ENCODE peak calls at places on chromosomes 11 and 22, in eight cellular contexts. One of them, this sample, is unnamed.
A peak's percentile ranks its signal among the peaks of the same experiment; 100 is the strongest.

GRCh38 chr11:134454146-134454690 is 42.2 kb upstream of the B3GAT1 start:
- DNase-seq in psoas muscle: no peak
- DNase-seq in sigmoid colon: peak; percentile 56
- DNase-seq in endothelial cell of umbilical vein: no peak
- DNase-seq in H7: no peak
- DNase-seq in fibroblast of lung: no peak
- DNase-seq in Peyer's patch: peak; percentile 27
- DNase-seq in lung: no peak
- DNase-seq in this sample: no peak

GRCh38 chr11:74004694-74005615 is 3.9 kb downstream of the UCP3 start:
- DNase-seq in H7: peak; percentile 55
- DNase-seq in Peyer's patch: no peak
- DNase-seq in sigmoid colon: peak; percentile 52
- DNase-seq in lung: no peak
- DNase-seq in psoas muscle: no peak
- DNase-seq in fibroblast of lung: no peak
- DNase-seq in endothelial cell of umbilical vein: no peak
- DNase-seq in this sample: peak; percentile 83

GRCh38 chr11:103228807-103229206 is 119.6 kb downstream of the DYNC2H1 start:
- DNase-seq in fibroblast of lung: no peak
- DNase-seq in sigmoid colon: no peak
- DNase-seq in H7: no peak
- DNase-seq in lung: no peak
- DNase-seq in psoas muscle: no peak
- DNase-seq in Peyer's patch: no peak
- DNase-seq in endothelial cell of umbilical vein: no peak
- DNase-seq in this sample: no peak

GRCh38 chr22:47604563-47604962 is 842.1 kb downstream of the TBC1D22A start:
- DNase-seq in psoas muscle: no peak
- DNase-seq in Peyer's patch: no peak
- DNase-seq in sigmoid colon: peak; percentile 9
- DNase-seq in lung: no peak
- DNase-seq in fibroblast of lung: no peak
- DNase-seq in H7: peak; percentile 50
- DNase-seq in endothelial cell of umbilical vein: no peak
- DNase-seq in this sample: no peak

GRCh38 chr11:2760196-2760871 is 60.5 kb upstream of the KCNQ1OT1 start:
- DNase-seq in Peyer's patch: no peak
- DNase-seq in fibroblast of lung: no peak
- DNase-seq in endothelial cell of umbilical vein: no peak
- DNase-seq in psoas muscle: no peak
- DNase-seq in lung: no peak
- DNase-seq in H7: peak; percentile 38
- DNase-seq in sigmoid colon: peak; percentile 59
- DNase-seq in this sample: peak; percentile 31

GRCh38 chr11:135027461-135027860 is 615.4 kb upstream of the B3GAT1 start:
- DNase-seq in psoas muscle: no peak
- DNase-seq in sigmoid colon: no peak
- DNase-seq in endothelial cell of umbilical vein: peak; percentile 38
- DNase-seq in fibroblast of lung: peak; percentile 42
- DNase-seq in lung: no peak
- DNase-seq in Peyer's patch: no peak
- DNase-seq in H7: peak; percentile 74
- DNase-seq in this sample: no peak

GRCh38 chr11:38553033-38553432 is 1955.0 kb upstream of the RAG2 start:
- DNase-seq in endothelial cell of umbilical vein: no peak
- DNase-seq in sigmoid colon: no peak
- DNase-seq in fibroblast of lung: peak; percentile 50
- DNase-seq in lung: no peak
- DNase-seq in psoas muscle: no peak
- DNase-seq in H7: no peak
- DNase-seq in Peyer's patch: no peak
- DNase-seq in this sample: no peak

GRCh38 chr11:134223066-134223465 is 701 bp downstream of the NCAPD3 start:
- DNase-seq in endothelial cell of umbilical vein: peak; percentile 9
- DNase-seq in fibroblast of lung: no peak
- DNase-seq in Peyer's patch: no peak
- DNase-seq in psoas muscle: no peak
- DNase-seq in lung: no peak
- DNase-seq in sigmoid colon: no peak
- DNase-seq in H7: no peak
- DNase-seq in this sample: no peak

GRCh38 chr22:49613871-49614270 is 213.8 kb downstream of the BRD1 start:
- DNase-seq in Peyer's patch: peak; percentile 33
- DNase-seq in fibroblast of lung: no peak
- DNase-seq in H7: peak; percentile 65
- DNase-seq in lung: no peak
- DNase-seq in endothelial cell of umbilical vein: no peak
- DNase-seq in psoas muscle: no peak
- DNase-seq in sigmoid colon: no peak
- DNase-seq in this sample: no peak

GRCh38 chr11:8777907-8778767 is 95.5 kb downstream of the RPL27A start:
- DNase-seq in H7: no peak
- DNase-seq in psoas muscle: peak; percentile 80
- DNase-seq in endothelial cell of umbilical vein: no peak
- DNase-seq in fibroblast of lung: peak; percentile 62
- DNase-seq in lung: peak; percentile 45
- DNase-seq in Peyer's patch: no peak
- DNase-seq in sigmoid colon: peak; percentile 86
- DNase-seq in this sample: no peak

GRCh38 chr11:96037267-96037990 is 113.5 kb upstream of the MTMR2 start:
- DNase-seq in endothelial cell of umbilical vein: no peak
- DNase-seq in H7: peak; percentile 27
- DNase-seq in psoas muscle: no peak
- DNase-seq in lung: no peak
- DNase-seq in fibroblast of lung: peak; percentile 52
- DNase-seq in sigmoid colon: no peak
- DNase-seq in Peyer's patch: no peak
- DNase-seq in this sample: no peak

GRCh38 chr22:34160117-34160758 is 240.0 kb upstream of the LARGE1 start:
- DNase-seq in fibroblast of lung: no peak
- DNase-seq in psoas muscle: no peak
- DNase-seq in Peyer's patch: no peak
- DNase-seq in lung: no peak
- DNase-seq in H7: peak; percentile 17
- DNase-seq in sigmoid colon: no peak
- DNase-seq in endothelial cell of umbilical vein: no peak
- DNase-seq in this sample: no peak
- H3K36me3 ChIP-seq in fibroblast of lung: no peaks in the 10 kb centered on the region
- H3K36me3 ChIP-seq in psoas muscle: no peaks in the 10 kb centered on the region
- H3K36me3 ChIP-seq in Peyer's patch: no peaks in the 10 kb centered on the region
- H3K36me3 ChIP-seq in lung: no peaks in the 10 kb centered on the region
- H3K36me3 ChIP-seq in H7: no peaks in the 10 kb centered on the region
- H3K36me3 ChIP-seq in sigmoid colon: no peaks in the 10 kb centered on the region
- H3K36me3 ChIP-seq in endothelial cell of umbilical vein: no peaks in the 10 kb centered on the region
- H3K36me3 ChIP-seq in this sample: no peaks in the 10 kb centered on the region

GRCh38 chr11:67433536-67434394 is 3.7 kb downstream of the PTPRCAP start:
- DNase-seq in sigmoid colon: no peak
- DNase-seq in lung: no peak
- DNase-seq in endothelial cell of umbilical vein: no peak
- DNase-seq in psoas muscle: no peak
- DNase-seq in Peyer's patch: no peak
- DNase-seq in fibroblast of lung: no peak
- DNase-seq in H7: no peak
- DNase-seq in this sample: no peak

GRCh38 chr11:67436459-67437081 is 912 bp downstream of the PTPRCAP start:
- DNase-seq in sigmoid colon: no peak
- DNase-seq in Peyer's patch: no peak
- DNase-seq in lung: no peak
- DNase-seq in psoas muscle: no peak
- DNase-seq in H7: peak; percentile 94
- DNase-seq in endothelial cell of umbilical vein: no peak
- DNase-seq in fibroblast of lung: peak; percentile 12
- DNase-seq in this sample: peak; percentile 58

GRCh38 chr11:67435727-67436458 is 1.6 kb downstream of the PTPRCAP start:
- DNase-seq in psoas muscle: no peak
- DNase-seq in lung: no peak
- DNase-seq in H7: no peak
- DNase-seq in sigmoid colon: no peak
- DNase-seq in Peyer's patch: no peak
- DNase-seq in fibroblast of lung: no peak
- DNase-seq in endothelial cell of umbilical vein: no peak
- DNase-seq in this sample: no peak

GRCh38 chr11:67434395-67434881 is 3.0 kb downstream of the PTPRCAP start:
- DNase-seq in endothelial cell of umbilical vein: no peak
- DNase-seq in fibroblast of lung: no peak
- DNase-seq in Peyer's patch: no peak
- DNase-seq in sigmoid colon: no peak
- DNase-seq in psoas muscle: no peak
- DNase-seq in lung: no peak
- DNase-seq in H7: no peak
- DNase-seq in this sample: no peak

GRCh38 chr11:67435031-67435726 is 2.3 kb downstream of the PTPRCAP start:
- DNase-seq in sigmoid colon: no peak
- DNase-seq in lung: no peak
- DNase-seq in Peyer's patch: no peak
- DNase-seq in H7: no peak
- DNase-seq in fibroblast of lung: no peak
- DNase-seq in psoas muscle: no peak
- DNase-seq in endothelial cell of umbilical vein: no peak
- DNase-seq in this sample: peak; percentile 45
- H3K36me3 ChIP-seq in sigmoid colon: peaks cover 17% of the 10 kb centered on the region
- H3K36me3 ChIP-seq in lung: peaks cover 71% of the 10 kb centered on the region
- H3K36me3 ChIP-seq in Peyer's patch: no peaks in the 10 kb centered on the region
- H3K36me3 ChIP-seq in H7: peaks cover 13% of the 10 kb centered on the region
- H3K36me3 ChIP-seq in fibroblast of lung: peaks cover 44% of the 10 kb centered on the region
- H3K36me3 ChIP-seq in psoas muscle: peaks cover 6% of the 10 kb centered on the region
- H3K36me3 ChIP-seq in endothelial cell of umbilical vein: peaks cover 38% of the 10 kb centered on the region
- H3K36me3 ChIP-seq in this sample: peaks cover 20% of the 10 kb centered on the region

GRCh38 chr11:111720801-111721494 is 45.2 kb downstream of the PPP2R1B start:
- DNase-seq in fibroblast of lung: no peak
- DNase-seq in endothelial cell of umbilical vein: no peak
- DNase-seq in psoas muscle: no peak
- DNase-seq in lung: no peak
- DNase-seq in sigmoid colon: no peak
- DNase-seq in Peyer's patch: no peak
- DNase-seq in H7: no peak
- DNase-seq in this sample: no peak

GRCh38 chr11:111725621-111726020 is 40.6 kb downstream of the PPP2R1B start:
- DNase-seq in lung: no peak
- DNase-seq in fibroblast of lung: no peak
- DNase-seq in Peyer's patch: no peak
- DNase-seq in sigmoid colon: no peak
- DNase-seq in H7: no peak
- DNase-seq in endothelial cell of umbilical vein: no peak
- DNase-seq in psoas muscle: peak; percentile 82
- DNase-seq in this sample: no peak

GRCh38 chr11:111724615-111725129 is 41.5 kb downstream of the PPP2R1B start:
- DNase-seq in psoas muscle: peak; percentile 23
- DNase-seq in lung: no peak
- DNase-seq in fibroblast of lung: no peak
- DNase-seq in Peyer's patch: no peak
- DNase-seq in endothelial cell of umbilical vein: no peak
- DNase-seq in sigmoid colon: no peak
- DNase-seq in H7: no peak
- DNase-seq in this sample: no peak

GRCh38 chr11:111726301-111726713 is 39.9 kb downstream of the PPP2R1B start:
- DNase-seq in sigmoid colon: no peak
- DNase-seq in fibroblast of lung: no peak
- DNase-seq in endothelial cell of umbilical vein: no peak
- DNase-seq in H7: no peak
- DNase-seq in lung: no peak
- DNase-seq in Peyer's patch: no peak
- DNase-seq in psoas muscle: peak; percentile 38
- DNase-seq in this sample: no peak

GRCh38 chr11:111723595-111723994 is 42.6 kb downstream of the PPP2R1B start:
- DNase-seq in fibroblast of lung: no peak
- DNase-seq in sigmoid colon: no peak
- DNase-seq in endothelial cell of umbilical vein: no peak
- DNase-seq in H7: peak; percentile 69
- DNase-seq in psoas muscle: peak; percentile 46
- DNase-seq in lung: no peak
- DNase-seq in Peyer's patch: no peak
- DNase-seq in this sample: no peak
- H3K36me3 ChIP-seq in fibroblast of lung: peaks cover 21% of the 10 kb centered on the region
- H3K36me3 ChIP-seq in sigmoid colon: peaks cover 37% of the 10 kb centered on the region
- H3K36me3 ChIP-seq in endothelial cell of umbilical vein: peaks cover 39% of the 10 kb centered on the region
- H3K36me3 ChIP-seq in H7: peaks cover 5% of the 10 kb centered on the region
- H3K36me3 ChIP-seq in psoas muscle: peaks cover 5% of the 10 kb centered on the region
- H3K36me3 ChIP-seq in lung: peaks cover 67% of the 10 kb centered on the region
- H3K36me3 ChIP-seq in Peyer's patch: no peaks in the 10 kb centered on the region
- H3K36me3 ChIP-seq in this sample: peaks cover 35% of the 10 kb centered on the region

GRCh38 chr11:108897071-108897481 is 232.2 kb downstream of the DDX10 start:
- DNase-seq in endothelial cell of umbilical vein: peak; percentile 24
- DNase-seq in sigmoid colon: no peak
- DNase-seq in H7: no peak
- DNase-seq in Peyer's patch: no peak
- DNase-seq in lung: no peak
- DNase-seq in fibroblast of lung: peak; percentile 84
- DNase-seq in psoas muscle: no peak
- DNase-seq in this sample: no peak

GRCh38 chr11:108897916-108898315 is 233.0 kb downstream of the DDX10 start:
- DNase-seq in psoas muscle: no peak
- DNase-seq in lung: no peak
- DNase-seq in fibroblast of lung: no peak
- DNase-seq in H7: no peak
- DNase-seq in Peyer's patch: no peak
- DNase-seq in endothelial cell of umbilical vein: no peak
- DNase-seq in sigmoid colon: no peak
- DNase-seq in this sample: no peak

GRCh38 chr11:108891909-108892511 is 227.1 kb downstream of the DDX10 start:
- DNase-seq in fibroblast of lung: no peak
- DNase-seq in Peyer's patch: no peak
- DNase-seq in H7: no peak
- DNase-seq in sigmoid colon: no peak
- DNase-seq in psoas muscle: no peak
- DNase-seq in endothelial cell of umbilical vein: no peak
- DNase-seq in lung: no peak
- DNase-seq in this sample: no peak

GRCh38 chr11:108891143-108891542 is 226.3 kb downstream of the DDX10 start:
- DNase-seq in H7: no peak
- DNase-seq in lung: no peak
- DNase-seq in endothelial cell of umbilical vein: no peak
- DNase-seq in psoas muscle: no peak
- DNase-seq in sigmoid colon: no peak
- DNase-seq in fibroblast of lung: no peak
- DNase-seq in Peyer's patch: no peak
- DNase-seq in this sample: no peak

DNA sequence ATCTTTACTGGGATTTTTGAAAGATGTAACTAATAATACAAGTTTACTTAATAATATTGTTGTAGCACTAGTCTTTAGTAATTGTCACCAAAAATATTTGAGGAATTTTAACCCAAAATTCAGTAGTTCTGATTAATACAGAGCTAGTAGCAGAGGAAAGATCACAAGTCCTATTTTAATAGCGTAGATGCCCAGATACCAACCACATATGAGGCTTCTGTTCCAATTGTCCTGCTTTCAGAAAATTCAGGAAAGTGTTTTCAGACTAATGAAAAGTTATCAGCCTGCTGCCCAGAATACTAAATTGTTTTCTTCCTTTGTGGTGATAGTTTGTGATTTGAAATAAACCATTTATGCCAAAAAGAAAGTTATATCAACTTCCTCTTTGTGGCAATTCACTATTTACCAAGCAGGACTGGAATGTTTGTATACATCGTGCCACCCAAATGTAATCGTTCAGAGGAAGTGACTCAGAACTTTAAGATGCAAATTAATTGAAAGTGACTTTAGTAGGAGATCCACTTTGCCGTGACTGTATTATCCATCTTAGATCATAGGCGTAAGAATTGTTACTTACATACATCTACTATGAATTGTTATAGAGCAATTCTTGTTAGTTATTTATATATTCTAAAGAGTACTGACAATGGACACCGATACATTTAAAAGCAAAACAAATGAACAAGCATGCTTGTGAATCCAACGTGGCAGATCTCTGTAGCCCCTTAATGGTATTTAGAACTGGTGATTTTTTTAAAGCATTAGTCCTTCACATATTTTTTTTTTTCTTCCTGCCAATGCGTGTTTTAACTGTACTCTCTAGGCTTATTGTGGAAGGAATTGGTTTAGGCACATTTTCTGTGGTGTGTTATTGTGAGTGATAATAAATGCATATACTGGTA is 231.0 kb downstream of the DDX10 start:
- DNase-seq in fibroblast of lung: peak; percentile 69
- DNase-seq in H7: no peak
- DNase-seq in lung: no peak
- DNase-seq in Peyer's patch: no peak
- DNase-seq in psoas muscle: no peak
- DNase-seq in sigmoid colon: no peak
- DNase-seq in endothelial cell of umbilical vein: peak; percentile 83
- DNase-seq in this sample: no peak
- H3K36me3 ChIP-seq in fibroblast of lung: no peaks in the 10 kb centered on the region
- H3K36me3 ChIP-seq in H7: no peaks in the 10 kb centered on the region
- H3K36me3 ChIP-seq in lung: no peaks in the 10 kb centered on the region
- H3K36me3 ChIP-seq in Peyer's patch: no peaks in the 10 kb centered on the region
- H3K36me3 ChIP-seq in psoas muscle: no peaks in the 10 kb centered on the region
- H3K36me3 ChIP-seq in sigmoid colon: no peaks in the 10 kb centered on the region
- H3K36me3 ChIP-seq in endothelial cell of umbilical vein: no peaks in the 10 kb centered on the region
- H3K36me3 ChIP-seq in this sample: no peaks in the 10 kb centered on the region

This sample was measured in CD8-positive, alpha-beta T cell.